ENCODE peak calls at places on chromosome 18, in eight cellular contexts. F is effector memory CD4-positive, alpha-beta T cell; C is kidney glomerular epithelial cell; B is endothelial cell; K is LHCN-M2; I is activated naive CD8-positive, alpha-beta T cell treated with anti-CD3 and anti-CD28 coated beads, Interleukin-2, amount 10 ng/mL, durations not matched to agents 7 days and 5 days; G is activated B cell treated with CpG ODN at 0.5 μM for 24 hours; D is AG10803. N is an unnamed sample.

GRCh38 chr18:58887613-58887963 is 22.9 kb downstream of the ZNF532 start:
- DNase-seq in F (no peak), C (no peak), B (peak; percentile 62), K (no peak), I (peak; percentile 42), G (peak; percentile 30), D (peak; percentile 37), N (peak; percentile 70)

GRCh38 chr18:46338761-46339160 is 234.6 kb downstream of the HAUS1 start:
- DNase-seq in F (no peak), C (no peak), B (no peak), K (no peak), I (peak; percentile 48), G (no peak), D (no peak), N (no peak)

GRCh38 chr18:3747176-3747973 is 297.4 kb downstream of the TGIF1 start:
- DNase-seq in F (no peak), C (no peak), B (no peak), K (no peak), I (no peak), G (no peak), D (no peak), N (no peak)

GRCh38 chr18:3060667-3061580 is 48.0 kb upstream of the LPIN2 start:
- DNase-seq in F (peak; percentile 30), C (no peak), B (no peak), K (no peak), I (peak; percentile 55), G (no peak), D (no peak), N (no peak)

GRCh38 chr18:25244170-25244569 is 107.8 kb downstream of the ZNF521 start:
- DNase-seq in F (no peak), C (no peak), B (no peak), K (no peak), I (no peak), G (no peak), D (no peak), N (no peak)

GRCh38 chr18:23053756-23054457 is 81.4 kb upstream of the CABLES1 start:
- DNase-seq in F (no peak), C (no peak), B (peak; percentile 67), K (peak; percentile 47), I (no peak), G (no peak), D (peak; percentile 88), N (no peak)

GRCh38 chr18:75005622-75006021 is 203.3 kb downstream of the PTGR3 start:
- DNase-seq in F (no peak), C (no peak), B (no peak), K (no peak), I (no peak), G (no peak), D (no peak), N (no peak)

GRCh38 chr18:25262920-25263319 is 89.0 kb downstream of the ZNF521 start:
- DNase-seq in F (no peak), C (no peak), B (no peak), K (peak; percentile 37), I (no peak), G (no peak), D (peak; percentile 77), N (no peak)

GRCh38 chr18:50013363-50014138 is 181.4 kb downstream of the MYO5B start:
- DNase-seq in F (no peak), C (no peak), B (no peak), K (peak; percentile 3), I (no peak), G (no peak), D (peak; percentile 2), N (no peak)

GRCh38 chr18:4040391-4041172 is 414.5 kb downstream of the DLGAP1 start:
- DNase-seq in F (no peak), C (no peak), B (no peak), K (peak; percentile 3), I (no peak), G (no peak), D (no peak), N (no peak)

GRCh38 chr18:62850619-62851306 is 135.4 kb downstream of the PHLPP1 start:
- DNase-seq in F (no peak), C (no peak), B (no peak), K (no peak), I (no peak), G (no peak), D (peak; percentile 9), N (no peak)

GRCh38 chr18:395481-396250 is 104.8 kb downstream of the COLEC12 start:
- DNase-seq in F (no peak), C (no peak), B (no peak), K (no peak), I (no peak), G (no peak), D (peak; percentile 94), N (no peak)

GRCh38 chr18:48555465-48555995 is 16.7 kb downstream of the CTIF start:
- DNase-seq in F (no peak), C (no peak), B (no peak), K (no peak), I (no peak), G (no peak), D (no peak), N (no peak)

GRCh38 chr18:28808373-28808772 is 631.4 kb upstream of the CDH2 start:
- DNase-seq in F (no peak), C (no peak), B (no peak), K (no peak), I (no peak), G (no peak), D (no peak), N (no peak)

GRCh38 chr18:31946305-31947046 is 3.5 kb upstream of the TRAPPC8 start:
- DNase-seq in F (no peak), C (no peak), B (no peak), K (no peak), I (no peak), G (no peak), D (no peak), N (no peak)

GRCh38 chr18:50194623-50195532 is at the start of gene MYO5B:
- DNase-seq in F (no peak), C (peak; percentile 24), B (peak; percentile 55), K (no peak), I (peak; percentile 75), G (peak; percentile 57), D (no peak), N (no peak)

GRCh38 chr18:43620936-43621335 is 343.6 kb upstream of the SYT4 start:
- DNase-seq in F (no peak), C (peak; percentile 67), B (no peak), K (peak; percentile 19), I (no peak), G (no peak), D (peak; percentile 20), N (no peak)

GRCh38 chr18:78297048-78297447 is 682.6 kb upstream of the SALL3 start:
- DNase-seq in F (no peak), C (no peak), B (no peak), K (no peak), I (no peak), G (no peak), D (no peak), N (no peak)

GRCh38 chr18:57276720-57277284 is 75.6 kb upstream of the ST8SIA3 start:
- DNase-seq in F (no peak), C (no peak), B (no peak), K (no peak), I (no peak), G (no peak), D (no peak), N (no peak)